ENCODE peak calls at places on chromosomes 5 and 9, in eight cellular contexts. F is GM23338, G is upper lobe of right lung, A is thoracic aorta, S is ascending aorta, O is Peyer's patch, Y is HepG2, M is mucosa of descending colon. T is an unnamed sample.

GRCh38 chr5:149212203-149212951 is 59.3 kb upstream of the AFAP1L1 start:
- DNase-seq in S (peak; percentile 46), O (no peak), F (no peak), M (peak; percentile 26), A (no peak), G (no peak), Y (no peak), T (no peak)

GRCh38 chr5:127313847-127314473 is 23.4 kb downstream of the MEGF10 start:
- DNase-seq in Y (peak; percentile 16), F (peak; percentile 80), A (no peak), M (peak; percentile 85), O (peak; percentile 85), S (peak; percentile 73), G (peak; percentile 77), T (peak; percentile 73)

GRCh38 chr5:152364899-152365298 is 40.2 kb downstream of the NMUR2 start:
- DNase-seq in M (no peak), Y (no peak), F (no peak), A (no peak), G (no peak), O (no peak), S (no peak), T (no peak)

GRCh38 chr5:149356391-149356790 is 1.5 kb upstream of the PCYOX1L start:
- DNase-seq in G (no peak), O (no peak), Y (no peak), M (no peak), S (no peak), A (no peak), F (no peak), T (no peak)

GRCh38 chr5:64958757-64959391 is 190.1 kb downstream of the CWC27 start:
- DNase-seq in S (no peak), M (peak; percentile 10), Y (peak; percentile 11), G (no peak), A (no peak), O (no peak), F (peak; percentile 22), T (no peak)

GRCh38 chr9:14412778-14413177 is 98.8 kb upstream of the NFIB start:
- DNase-seq in M (no peak), F (no peak), S (no peak), A (no peak), G (no peak), O (no peak), Y (no peak), T (no peak)

GRCh38 chr9:33233659-33234335 is 6.2 kb upstream of the SPINK4 start:
- DNase-seq in A (no peak), S (no peak), M (peak; percentile 98), Y (no peak), G (peak; percentile 80), O (peak; percentile 94), F (no peak), T (no peak)

GRCh38 chr9:104748359-104749031 is 1.0 kb downstream of the NIPSNAP3A start:
- DNase-seq in Y (peak; percentile 10), G (no peak), A (no peak), M (no peak), O (no peak), F (peak; percentile 3), S (no peak), T (no peak)

GRCh38 chr5:97131139-97131710 is 11.2 kb downstream of the LIX1 start:
- DNase-seq in F (no peak), G (no peak), O (no peak), Y (no peak), A (no peak), S (no peak), M (no peak), T (no peak)

GRCh38 chr5:139272471-139273321 is 20.8 kb upstream of the MATR3 start:
- DNase-seq in S (no peak), Y (peak; percentile 73), O (peak; percentile 77), A (no peak), F (no peak), G (no peak), M (peak; percentile 87), T (no peak)

GRCh38 chr5:16787278-16787677 is 148.8 kb downstream of the MYO10 start:
- DNase-seq in Y (no peak), S (no peak), O (no peak), M (no peak), F (no peak), A (no peak), G (no peak), T (no peak)

GRCh38 chr9:111743275-111743674 is 51.5 kb downstream of the SHOC1 start:
- DNase-seq in O (no peak), G (no peak), A (no peak), F (no peak), M (no peak), S (no peak), Y (peak; percentile 6), T (no peak)

GRCh38 chr9:12554636-12555035 is 138.5 kb upstream of the TYRP1 start:
- DNase-seq in S (no peak), M (no peak), F (peak; percentile 56), A (no peak), G (no peak), Y (peak; percentile 5), O (no peak), T (peak; percentile 8)

GRCh38 chr9:88923653-88924284 is 67.5 kb upstream of the S1PR3 start:
- DNase-seq in M (no peak), O (no peak), Y (no peak), A (no peak), F (no peak), G (peak; percentile 71), S (no peak), T (no peak)

GRCh38 chr5:58265531-58265930 is 194.4 kb downstream of the PLK2 start:
- DNase-seq in Y (no peak), A (no peak), F (no peak), G (no peak), S (no peak), M (no peak), O (no peak), T (no peak)

GRCh38 chr5:126182901-126183695 is 240.1 kb upstream of the GRAMD2B start:
- DNase-seq in F (no peak), O (no peak), M (no peak), S (no peak), A (no peak), Y (no peak), G (no peak), T (no peak)

GRCh38 chr9:36486454-36486932 is 86.2 kb upstream of the MELK start:
- DNase-seq in O (no peak), G (no peak), M (peak; percentile 34), F (peak; percentile 24), S (no peak), Y (no peak), A (no peak), T (peak; percentile 19)

GRCh38 chr9:7147136-7148090 is 389.6 kb downstream of the KDM4C start:
- DNase-seq in A (no peak), F (no peak), O (no peak), G (no peak), M (peak; percentile 36), S (no peak), Y (no peak), T (no peak)

GRCh38 chr5:31972558-31972957 is 201.6 kb downstream of the GOLPH3 start:
- DNase-seq in S (no peak), G (no peak), Y (no peak), A (no peak), O (no peak), M (no peak), F (no peak), T (no peak)

GRCh38 chr9:130140701-130141100 is 31.5 kb upstream of the NCS1 start:
- DNase-seq in G (no peak), S (no peak), Y (no peak), O (no peak), F (no peak), A (no peak), M (no peak), T (no peak)

DNA sequence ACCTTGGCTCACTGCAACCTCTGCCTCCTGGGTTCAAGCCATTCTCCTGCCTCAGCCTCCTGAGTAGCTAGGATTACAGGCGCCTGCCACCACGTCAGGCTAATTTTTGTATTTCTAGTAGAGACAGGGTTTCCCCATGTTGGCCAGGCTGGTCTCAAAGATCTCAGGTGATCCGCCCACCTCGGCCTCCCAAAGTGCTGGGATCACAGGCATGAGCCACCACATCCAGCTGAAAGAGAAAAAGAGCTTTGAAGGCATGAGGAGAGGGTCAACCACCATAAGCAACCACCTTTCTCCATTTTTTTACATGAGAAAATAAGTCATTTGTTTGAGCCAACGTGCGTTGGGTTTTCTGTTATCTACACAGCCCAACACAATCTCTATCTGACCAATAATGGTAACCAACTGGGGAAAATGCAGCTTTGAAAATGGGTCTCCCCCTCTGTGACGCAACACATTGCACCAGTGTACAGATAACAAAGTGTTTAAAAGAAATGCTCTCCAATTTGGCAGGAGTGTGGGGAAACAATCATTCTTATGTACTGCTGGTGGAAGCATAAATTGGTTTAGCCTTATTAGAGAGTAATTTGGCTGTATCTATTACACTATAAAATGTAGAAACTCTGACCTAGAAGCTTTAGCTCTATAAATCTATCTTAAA is 45.8 kb upstream of the ZBTB43 start:
- DNase-seq in F (no peak), O (no peak), Y (no peak), S (no peak), A (no peak), M (no peak), G (no peak), T (no peak)
- TF ChIP-seq CTCF in F (no peak), O (no peak), Y (no peak), S (no peak), A (no peak), M (no peak), G (no peak), T (no peak)

GRCh38 chr5:124907098-124907644 is 160.7 kb upstream of the ZNF608 start:
- DNase-seq in S (peak; percentile 73), M (no peak), F (no peak), O (no peak), Y (no peak), A (no peak), G (no peak), T (no peak)
- H3K4me1 ChIP-seq in S (peaks cover 13% of the 10 kb centered on the region), M (peaks cover 33% of the 10 kb centered on the region), F (peaks cover 25% of the 10 kb centered on the region), O (no peaks in the 10 kb centered on the region), Y (peaks cover 30% of the 10 kb centered on the region), A (peaks cover 29% of the 10 kb centered on the region), G (peaks cover 44% of the 10 kb centered on the region), T (peaks cover 49% of the 10 kb centered on the region)

DNA sequence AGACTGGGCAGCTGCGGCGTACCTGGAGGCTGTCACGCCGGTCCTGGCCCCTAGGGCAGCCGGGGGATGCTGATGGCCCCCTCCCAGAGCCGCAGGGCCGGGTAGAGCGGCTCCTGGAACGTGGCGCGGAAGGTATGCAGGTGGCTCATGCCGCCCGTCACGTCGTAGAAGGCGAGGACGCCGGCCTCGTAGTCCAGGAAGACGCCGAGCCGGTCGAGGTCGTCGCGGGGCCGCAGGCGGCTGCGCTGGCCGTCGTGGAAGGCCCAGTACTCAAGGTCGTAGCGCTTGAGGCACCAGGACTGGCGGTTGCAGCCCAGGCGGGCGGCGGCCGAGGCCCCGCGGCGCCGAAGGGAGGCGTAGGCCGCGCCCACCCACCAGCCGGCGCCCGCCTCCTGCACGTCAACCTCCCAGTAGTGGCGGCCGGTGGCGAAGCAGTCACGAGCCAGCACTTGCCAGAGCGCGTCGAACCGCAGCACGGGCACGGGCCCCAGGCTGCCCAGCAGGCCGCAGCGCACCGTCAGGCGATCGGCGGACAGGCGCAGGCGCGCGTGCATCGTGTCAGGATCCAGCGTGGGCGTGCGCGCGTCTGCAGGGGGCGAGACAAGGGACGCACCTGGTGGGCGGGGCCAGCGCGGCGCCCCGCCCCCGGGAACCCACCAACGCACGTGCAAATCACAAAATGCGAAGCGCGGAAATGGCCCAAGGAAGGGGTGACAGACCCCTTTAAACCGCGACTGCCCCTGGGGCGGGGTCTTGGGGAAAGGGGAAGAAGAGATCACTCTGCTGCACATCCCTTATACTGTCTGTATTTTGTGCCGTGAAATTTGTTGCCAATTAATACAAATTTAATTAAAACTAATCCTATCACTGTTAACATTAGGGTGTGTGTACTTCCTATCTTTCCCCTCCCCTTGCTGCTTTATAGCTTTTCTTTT is 31.2 kb downstream of the NANS start:
- DNase-seq in A (no peak), M (no peak), Y (no peak), O (peak; percentile 64), S (no peak), G (peak; percentile 82), F (peak; percentile 86), T (no peak)
- H3K4me3 ChIP-seq in A (peak overlapping the region; percentile 64), M (no peak overlapping the region), Y (no peak overlapping the region), O (peak overlapping the region; percentile 22), S (peak overlapping the region; percentile 38), G (peak overlapping the region; percentile 36), F (peak overlapping the region; percentile 47), T (no peak overlapping the region)

GRCh38 chr5:133366438-133366837 is 245.9 kb downstream of the FSTL4 start:
- DNase-seq in S (no peak), A (no peak), Y (no peak), F (no peak), M (no peak), G (no peak), O (no peak), T (no peak)
- TF ChIP-seq CTCF in S (no peak), A (no peak), Y (no peak), F (peak; percentile 57), M (no peak), G (no peak), O (peak; percentile 6), T (no peak)

T was measured in Caco-2.